ENCODE peak calls at places on chromosomes 11 and 22, in nine cellular contexts. G is EL; Q is cerebellum; C is brain microvascular endothelial cell; Z is HTR-8/SVneo; V is SJSA1; M is Calu3; X is AG04450; U is effector CD4-positive, alpha-beta T cell. J is an unnamed sample.

GRCh38 chr11:16812274-16812673 is 73.8 kb downstream of the C11orf58 start:
- DNase-seq in Q (no peak), C (no peak), M (no peak), X (no peak), V (no peak), G (no peak), U (no peak), Z (no peak), J (no peak)

GRCh38 chr11:130904380-130904779 is 11.9 kb downstream of the SNX19 start:
- DNase-seq in U (no peak), G (peak; percentile 25), X (no peak), V (no peak), M (no peak), C (no peak), Z (no peak), Q (no peak), J (peak; percentile 19)

GRCh38 chr22:17199131-17199731 is 20.0 kb downstream of the ADA2 start:
- DNase-seq in G (peak; percentile 72), Q (peak; percentile 54), X (no peak), V (no peak), M (no peak), U (no peak), C (no peak), Z (no peak), J (peak; percentile 37)

GRCh38 chr11:66124564-66124963 is 54.5 kb downstream of the PACS1 start:
- DNase-seq in V (peak; percentile 58), Q (no peak), G (peak; percentile 63), Z (no peak), M (no peak), X (no peak), U (no peak), C (no peak), J (no peak)

GRCh38 chr11:70501026-70501901 is 102.9 kb downstream of the CTTN start:
- DNase-seq in C (no peak), U (no peak), V (no peak), G (peak; percentile 36), Q (peak; percentile 59), M (no peak), X (no peak), Z (no peak), J (no peak)

GRCh38 chr11:130817608-130817944 is 98.7 kb downstream of the SNX19 start:
- DNase-seq in U (no peak), Q (no peak), C (peak; percentile 86), Z (no peak), X (peak; percentile 68), G (peak; percentile 65), V (no peak), M (no peak), J (no peak)

GRCh38 chr11:14422814-14423182 is 63.8 kb upstream of the RRAS2 start:
- DNase-seq in Z (no peak), V (no peak), U (no peak), C (no peak), G (peak; percentile 52), X (no peak), Q (no peak), M (no peak), J (no peak)

GRCh38 chr11:115439385-115439784 is 64.8 kb downstream of the CADM1 start:
- DNase-seq in M (no peak), Q (no peak), C (no peak), Z (no peak), V (no peak), U (no peak), G (peak; percentile 0), X (peak; percentile 44), J (no peak)

GRCh38 chr11:66289548-66290331 is 797 bp upstream of the YIF1A start:
- DNase-seq in C (no peak), Z (peak; percentile 92), V (no peak), M (peak; percentile 77), X (peak; percentile 72), U (peak; percentile 70), G (no peak), Q (no peak), J (peak; percentile 88)

GRCh38 chr11:76765863-76766350 is 17.2 kb upstream of the TSKU start:
- DNase-seq in M (no peak), U (no peak), G (no peak), Q (no peak), C (no peak), V (no peak), Z (no peak), X (no peak), J (no peak)

GRCh38 chr22:26450453-26451185 is 21.6 kb downstream of the ASPHD2 start:
- DNase-seq in U (no peak), C (no peak), X (no peak), Z (no peak), Q (no peak), V (no peak), M (no peak), G (no peak), J (no peak)

GRCh38 chr22:18954333-18954732 is 18.2 kb upstream of the PRODH start:
- DNase-seq in Z (peak; percentile 57), U (peak; percentile 22), V (peak; percentile 38), C (peak; percentile 24), Q (peak; percentile 77), X (peak; percentile 6), G (peak; percentile 48), M (peak; percentile 81), J (peak; percentile 67)

GRCh38 chr11:65776196-65776595 is 4.6 kb downstream of the AP5B1 start:
- DNase-seq in M (no peak), G (no peak), V (no peak), Z (no peak), C (no peak), U (no peak), Q (no peak), X (no peak), J (no peak)

GRCh38 chr11:110249066-110249465 is 47.3 kb downstream of the RDX start:
- DNase-seq in M (no peak), G (no peak), C (no peak), Q (no peak), Z (no peak), V (no peak), U (no peak), X (no peak), J (no peak)